ENCODE peak calls at places on chromosomes 4 and X, in five cellular contexts. P is substantia nigra, R is MCF 10A, X is left colon, Y is upper lobe of left lung. C is an unnamed sample.

GRCh38 chr4:25863347-25863784 is 578 bp upstream of the SEL1L3 start:
- DNase-seq in Y (peak; percentile 46), P (no peak), X (peak; percentile 91), R (no peak), C (no peak)

GRCh38 chr4:83285022-83285387 is 407 bp upstream of the COQ2 start:
- DNase-seq in X (peak; percentile 33), R (peak; percentile 59), P (no peak), Y (peak; percentile 25), C (no peak)

GRCh38 chr4:188015025-188015778 is 19.6 kb downstream of the ZFP42 start:
- DNase-seq in Y (no peak), X (peak; percentile 38), R (peak; percentile 68), P (no peak), C (no peak)

GRCh38 chr4:85733798-85734197 is 258.8 kb downstream of the ARHGAP24 start:
- DNase-seq in R (no peak), P (no peak), Y (no peak), X (no peak), C (no peak)

GRCh38 chr4:7295917-7296660 is 103.8 kb downstream of the SORCS2 start:
- DNase-seq in Y (no peak), R (peak; percentile 51), X (no peak), P (peak; percentile 46), C (no peak)

GRCh38 chr4:91123742-91124141 is 996.5 kb downstream of the CCSER1 start:
- DNase-seq in P (no peak), X (no peak), R (no peak), Y (no peak), C (no peak)

GRCh38 chr4:121070696-121071639 is 1.4 kb downstream of the NDNF start:
- DNase-seq in X (peak; percentile 60), Y (peak; percentile 40), R (no peak), P (peak; percentile 30), C (no peak)

GRCh38 chr4:73869130-73870055 is at the start of gene CXCL1:
- DNase-seq in R (peak; percentile 74), P (no peak), X (peak; percentile 69), Y (peak; percentile 36), C (no peak)

GRCh38 chr4:147340111-147340510 is 140.8 kb upstream of the EDNRA start:
- DNase-seq in Y (no peak), R (peak; percentile 49), X (no peak), P (no peak), C (no peak)

GRCh38 chrX:153989971-153990655 is 17.6 kb downstream of the TMEM187 start:
- DNase-seq in Y (no peak), R (no peak), P (no peak), X (no peak), C (no peak)

GRCh38 chrX:12967711-12968465 is 7.0 kb upstream of the TMSB4X start:
- DNase-seq in P (no peak), R (no peak), Y (no peak), X (no peak), C (no peak)

GRCh38 chrX:19549838-19550237 is 34.5 kb upstream of the MAP3K15 start:
- DNase-seq in X (no peak), P (no peak), R (no peak), Y (no peak), C (no peak)

GRCh38 chr4:127604949-127605709 is 27.6 kb upstream of the INTU start:
- DNase-seq in P (no peak), Y (no peak), R (peak; percentile 56), X (no peak), C (peak; percentile 24)

GRCh38 chr4:80173387-80173786 is 23.9 kb upstream of the PRDM8 start:
- DNase-seq in P (no peak), R (peak; percentile 60), Y (no peak), X (no peak), C (no peak)

GRCh38 chrX:56000169-56000568 is 232.0 kb upstream of the KLF8 start:
- DNase-seq in R (peak; percentile 3), P (no peak), X (no peak), Y (no peak), C (no peak)

GRCh38 chr4:41399191-41399590 is 138.8 kb upstream of the LIMCH1 start:
- DNase-seq in X (no peak), R (peak; percentile 54), P (no peak), Y (no peak), C (no peak)

GRCh38 chr4:65589331-65589730 is 81.0 kb downstream of the EPHA5 start:
- DNase-seq in Y (no peak), P (no peak), R (no peak), X (no peak), C (no peak)

GRCh38 chr4:146327859-146328258 is 113.5 kb downstream of the REELD1 start:
- DNase-seq in R (no peak), P (no peak), Y (no peak), X (no peak), C (no peak)

GRCh38 chr4:184807797-184808718 is 17.7 kb downstream of the ACSL1 start:
- DNase-seq in X (no peak), R (peak; percentile 81), P (peak; percentile 82), Y (peak; percentile 73), C (peak; percentile 20)

GRCh38 chr4:158824425-158825274 is 55.8 kb downstream of the FNIP2 start:
- DNase-seq in P (no peak), X (no peak), Y (no peak), R (no peak), C (no peak)

GRCh38 chr4:173917255-173917960 is 366.1 kb downstream of the FBXO8 start:
- DNase-seq in P (peak; percentile 1), Y (no peak), R (no peak), X (no peak), C (no peak)

GRCh38 chr4:9867746-9868425 is 86.5 kb downstream of the DRD5 start:
- DNase-seq in R (no peak), P (no peak), Y (no peak), X (no peak), C (no peak)

GRCh38 chr4:111814961-111815360 is 330.3 kb upstream of the FAM241A start:
- DNase-seq in P (no peak), R (no peak), X (no peak), Y (no peak), C (no peak)

GRCh38 chr4:8607603-8608481 is 15.3 kb downstream of the CPZ start:
- DNase-seq in X (no peak), Y (no peak), P (no peak), R (no peak), C (no peak)

GRCh38 chr4:183140911-183141320 is 41.9 kb downstream of the WWC2 start:
- DNase-seq in P (no peak), R (peak; percentile 30), Y (no peak), X (no peak), C (no peak)

GRCh38 chr4:105196523-105197145 is 50.0 kb downstream of the TET2 start:
- DNase-seq in Y (no peak), R (peak; percentile 30), P (no peak), X (no peak), C (no peak)

GRCh38 chr4:116881077-116881476 is 204.3 kb downstream of the TRAM1L1 start:
- DNase-seq in X (no peak), R (no peak), Y (no peak), P (no peak), C (no peak)

GRCh38 chr4:74926007-74926406 is 6.9 kb upstream of the PARM1 start:
- DNase-seq in R (no peak), P (no peak), Y (no peak), X (no peak), C (no peak)

GRCh38 chr4:5034206-5034605 is 14.9 kb upstream of the CYTL1 start:
- DNase-seq in R (no peak), X (no peak), Y (no peak), P (no peak), C (no peak)

GRCh38 chrX:115067812-115068211 is 50.4 kb upstream of the IL13RA2 start:
- DNase-seq in X (no peak), Y (no peak), P (no peak), R (no peak), C (no peak)

GRCh38 chrX:77061533-77061932 is 385.7 kb upstream of the FGF16 start:
- DNase-seq in R (no peak), P (no peak), X (no peak), Y (no peak), C (no peak)

GRCh38 chr4:140374130-140374477 is 658 bp downstream of the SCOC start:
- DNase-seq in R (peak; percentile 45), Y (no peak), X (no peak), P (no peak), C (no peak)

GRCh38 chr4:52982246-52982950 is 120.3 kb downstream of the RASL11B start:
- DNase-seq in Y (no peak), P (no peak), X (no peak), R (peak; percentile 57), C (peak; percentile 32)

GRCh38 chrX:139538907-139539593 is 8.5 kb downstream of the F9 start:
- DNase-seq in Y (no peak), P (no peak), X (no peak), R (no peak), C (no peak)

GRCh38 chr4:48913346-48913745 is 6.8 kb upstream of the OCIAD2 start:
- DNase-seq in Y (no peak), R (peak; percentile 87), P (no peak), X (peak; percentile 52), C (no peak)

GRCh38 chrX:13265549-13266132 is 54.2 kb downstream of the ATXN3L start:
- DNase-seq in R (no peak), P (no peak), X (no peak), Y (no peak), C (no peak)

GRCh38 chr4:2419814-2420213 is 1.1 kb downstream of the CFAP99 start:
- DNase-seq in R (no peak), X (no peak), P (no peak), Y (peak; percentile 48), C (no peak)